ENCODE peak calls at places on chromosomes 13 and 19, in four cellular contexts. N is Calu3; F is NCI-H524 treated with DMSO at 0.1 percent for 48 hours; I is stimulated activated CD4-positive, alpha-beta T cell treated with anti-CD3 and anti-CD28 coated beads, Interleukin-1b, Interleukin-23, amount 100 ng/mL, for 1 hour. L is an unnamed sample.

GRCh38 chr13:38045278-38046048 is 175.9 kb upstream of the TRPC4 start:
- DNase-seq in N (peak; percentile 23), F (peak; percentile 3), I (no peak), L (no peak)

GRCh38 chr13:44103721-44104490 is 224.2 kb downstream of the LACC1 start:
- DNase-seq in N (no peak), F (no peak), I (no peak), L (no peak)

GRCh38 chr13:37918116-37919100 is 48.8 kb upstream of the TRPC4 start:
- DNase-seq in N (peak; percentile 1), F (no peak), I (no peak), L (no peak)

GRCh38 chr19:13241321-13242104 is 91.3 kb downstream of the IER2 start:
- DNase-seq in N (peak; percentile 30), F (no peak), I (no peak), L (no peak)

GRCh38 chr13:32228330-32229041 is 86.7 kb downstream of the ZAR1L start:
- DNase-seq in N (no peak), F (no peak), I (no peak), L (no peak)

GRCh38 chr19:45460807-45461347 is 6.9 kb upstream of the FOSB start:
- DNase-seq in N (no peak), F (no peak), I (no peak), L (no peak)

GRCh38 chr19:54262066-54262465 is 5.0 kb upstream of the LILRB5 start:
- DNase-seq in N (no peak), F (no peak), I (no peak), L (no peak)

GRCh38 chr19:21022996-21023395 is 2.5 kb downstream of the ZNF430 start:
- DNase-seq in N (no peak), F (no peak), I (no peak), L (no peak)

GRCh38 chr13:50909605-50910482 is at the start of gene RNASEH2B:
- DNase-seq in N (peak; percentile 73), F (no peak), I (no peak), L (peak; percentile 13)

GRCh38 chr13:47621931-47622330 is 379.1 kb downstream of the SUCLA2 start:
- DNase-seq in N (peak; percentile 14), F (no peak), I (no peak), L (no peak)

GRCh38 chr13:46905249-46905648 is 8.4 kb upstream of the HTR2A start:
- DNase-seq in N (no peak), F (no peak), I (no peak), L (no peak)

GRCh38 chr13:102440259-102440936 is 38.5 kb upstream of the FGF14 start:
- DNase-seq in N (peak; percentile 31), F (no peak), I (no peak), L (no peak)

GRCh38 chr13:45178349-45179142 is 22.3 kb downstream of the KCTD4 start:
- DNase-seq in N (no peak), F (no peak), I (no peak), L (no peak)

GRCh38 chr19:11452814-11453335 is 17.4 kb downstream of the PRKCSH start:
- DNase-seq in N (no peak), F (no peak), I (no peak), L (no peak)

GRCh38 chr13:30413842-30414241 is 8.5 kb upstream of the UBE2L5 start:
- DNase-seq in N (no peak), F (no peak), I (no peak), L (no peak)

GRCh38 chr13:51895906-51896888 is 34.4 kb downstream of the CCDC70 start:
- DNase-seq in N (peak; percentile 61), F (no peak), I (no peak), L (no peak)

GRCh38 chr13:110414283-110414682 is 107.2 kb downstream of the COL4A2 start:
- DNase-seq in N (no peak), F (no peak), I (no peak), L (no peak)

GRCh38 chr13:40205771-40206240 is 460.6 kb downstream of the FOXO1 start:
- DNase-seq in N (no peak), F (no peak), I (no peak), L (no peak)

GRCh38 chr19:3080281-3080680 is 13.9 kb upstream of the GNA11 start:
- DNase-seq in N (no peak), F (no peak), I (no peak), L (no peak)

GRCh38 chr13:79874396-79875360 is 393.7 kb downstream of the NDFIP2 start:
- DNase-seq in N (no peak), F (peak; percentile 10), I (no peak), L (no peak)

GRCh38 chr19:5216141-5216847 is 124.3 kb downstream of the PTPRS start:
- DNase-seq in N (no peak), F (no peak), I (no peak), L (no peak)

GRCh38 chr19:8336665-8337064 is 6.4 kb downstream of the KANK3 start:
- DNase-seq in N (no peak), F (no peak), I (no peak), L (no peak)

GRCh38 chr13:20389696-20390525 is 135.7 kb downstream of the CRYL1 start:
- DNase-seq in N (no peak), F (no peak), I (no peak), L (no peak)

GRCh38 chr13:93172109-93172508 is 54.5 kb upstream of the GPC6 start:
- DNase-seq in N (no peak), F (no peak), I (no peak), L (no peak)

GRCh38 chr13:73591861-73592260 is 533.1 kb downstream of the KLF5 start:
- DNase-seq in N (no peak), F (no peak), I (no peak), L (no peak)